ENCODE peak calls at places on chromosomes 5 and 9, in eight cellular contexts. Q is testis; Y is adrenal gland; V is brain microvascular endothelial cell; W is RWPE1; P is left ventricle myocardium inferior; H is CD8-positive, alpha-beta memory T cell; J is upper lobe of right lung. L is an unnamed sample.
A peak's percentile ranks its signal among the peaks of the same experiment; 100 is the strongest.

GRCh38 chr5:73701566-73701965 is 75.6 kb downstream of the ARHGEF28 start:
- DNase-seq in Q (no peak), Y (no peak), V (no peak), W (peak; percentile 92), P (no peak), H (no peak), J (no peak), L (no peak)

GRCh38 chr5:94031631-94032030 is 290.2 kb upstream of the POU5F2 start:
- DNase-seq in Q (no peak), Y (no peak), V (no peak), W (no peak), P (no peak), H (no peak), J (no peak), L (no peak)

GRCh38 chr5:180852510-180852909 is 8.6 kb downstream of the ZFP62 start:
- DNase-seq in Q (no peak), Y (no peak), V (no peak), W (no peak), P (no peak), H (no peak), J (no peak), L (no peak)

GRCh38 chr5:170490381-170490780 is 13.4 kb upstream of the KCNIP1 start:
- DNase-seq in Q (no peak), Y (no peak), V (no peak), W (no peak), P (no peak), H (no peak), J (no peak), L (no peak)

GRCh38 chr5:132491368-132492364 is 1.1 kb upstream of the IRF1 start:
- DNase-seq in Q (no peak), Y (no peak), V (no peak), W (no peak), P (no peak), H (peak; percentile 8), J (no peak), L (no peak)

GRCh38 chr5:178347956-178348355 is 115.4 kb upstream of the PHYKPL start:
- DNase-seq in Q (no peak), Y (no peak), V (no peak), W (no peak), P (no peak), H (no peak), J (peak; percentile 46), L (no peak)

GRCh38 chr5:75922480-75922879 is 160.7 kb upstream of the SV2C start:
- DNase-seq in Q (no peak), Y (no peak), V (no peak), W (no peak), P (no peak), H (no peak), J (no peak), L (no peak)

GRCh38 chr9:108469654-108470053 is 386.1 kb downstream of the ACTL7B start:
- DNase-seq in Q (no peak), Y (no peak), V (peak; percentile 72), W (peak; percentile 68), P (no peak), H (no peak), J (no peak), L (no peak)

GRCh38 chr9:128098936-128099931 is 28.3 kb downstream of the PTGES2 start:
- DNase-seq in Q (no peak), Y (peak; percentile 39), V (no peak), W (peak; percentile 46), P (no peak), H (peak; percentile 29), J (no peak), L (no peak)

GRCh38 chr9:5939530-5939929 is 48.8 kb downstream of the MLANA start:
- DNase-seq in Q (no peak), Y (no peak), V (no peak), W (no peak), P (no peak), H (no peak), J (no peak), L (no peak)

GRCh38 chr5:128408622-128409021 is 129.4 kb downstream of the FBN2 start:
- DNase-seq in Q (no peak), Y (no peak), V (no peak), W (no peak), P (no peak), H (no peak), J (no peak), L (no peak)

GRCh38 chr5:126046996-126047395 is 376.2 kb upstream of the GRAMD2B start:
- DNase-seq in Q (no peak), Y (no peak), V (no peak), W (no peak), P (no peak), H (no peak), J (no peak), L (no peak)

GRCh38 chr5:20972419-20972925 is 984.5 kb upstream of the CDH18 start:
- DNase-seq in Q (peak; percentile 14), Y (no peak), V (peak; percentile 33), W (peak; percentile 24), P (peak; percentile 42), H (no peak), J (peak; percentile 67), L (peak; percentile 12)

GRCh38 chr9:79667716-79668458 is 96.1 kb downstream of the TLE4 start:
- DNase-seq in Q (no peak), Y (no peak), V (no peak), W (no peak), P (no peak), H (no peak), J (no peak), L (no peak)

GRCh38 chr5:78569441-78569840 is 79.1 kb downstream of the LHFPL2 start:
- DNase-seq in Q (peak; percentile 69), Y (peak; percentile 92), V (peak; percentile 92), W (no peak), P (no peak), H (no peak), J (no peak), L (no peak)

GRCh38 chr5:135372654-135373381 is 26.2 kb downstream of the MACROH2A1 start:
- DNase-seq in Q (no peak), Y (no peak), V (no peak), W (no peak), P (no peak), H (no peak), J (no peak), L (no peak)
- H3K27ac ChIP-seq in Q (no peak overlapping the region), Y (no peak overlapping the region), V (no peak overlapping the region), W (peak overlapping the region; percentile 23), P (no peak overlapping the region), H (no peak overlapping the region), J (peak overlapping the region; percentile 58), L (no peak overlapping the region)

GRCh38 chr5:147532157-147532556 is 22.3 kb upstream of the DPYSL3 start:
- DNase-seq in Q (no peak), Y (no peak), V (no peak), W (no peak), P (no peak), H (no peak), J (no peak), L (no peak)
- H3K27ac ChIP-seq in Q (no peak overlapping the region), Y (no peak overlapping the region), V (no peak overlapping the region), W (no peak overlapping the region), P (no peak overlapping the region), H (no peak overlapping the region), J (no peak overlapping the region), L (no peak overlapping the region)

GRCh38 chr9:110814159-110814558 is 145.6 kb downstream of the MUSK start:
- DNase-seq in Q (no peak), Y (no peak), V (no peak), W (peak; percentile 58), P (no peak), H (no peak), J (no peak), L (no peak)
- H3K27ac ChIP-seq in Q (no peak overlapping the region), Y (no peak overlapping the region), V (no peak overlapping the region), W (no peak overlapping the region), P (no peak overlapping the region), H (no peak overlapping the region), J (no peak overlapping the region), L (no peak overlapping the region)

GRCh38 chr5:89083791-89084190 is 200.8 kb upstream of the MEF2C start:
- DNase-seq in Q (no peak), Y (no peak), V (peak; percentile 14), W (no peak), P (no peak), H (no peak), J (no peak), L (no peak)
- H3K27ac ChIP-seq in Q (no peak overlapping the region), Y (no peak overlapping the region), V (no peak overlapping the region), W (no peak overlapping the region), P (no peak overlapping the region), H (no peak overlapping the region), J (no peak overlapping the region), L (no peak overlapping the region)

GRCh38 chr5:61620660-61621650 is 288.9 kb downstream of the ZSWIM6 start:
- DNase-seq in Q (peak; percentile 37), Y (peak; percentile 12), V (no peak), W (no peak), P (no peak), H (no peak), J (no peak), L (peak; percentile 91)
- H3K27ac ChIP-seq in Q (peak overlapping the region; percentile 77), Y (no peak overlapping the region), V (no peak overlapping the region), W (no peak overlapping the region), P (peak overlapping the region; percentile 38), H (no peak overlapping the region), J (no peak overlapping the region), L (peak overlapping the region; percentile 97)

GRCh38 chr9:68496356-68496755 is 44.3 kb downstream of the TMEM252 start:
- DNase-seq in Q (no peak), Y (no peak), V (no peak), W (no peak), P (no peak), H (no peak), J (no peak), L (no peak)
- H3K27ac ChIP-seq in Q (no peak overlapping the region), Y (no peak overlapping the region), V (no peak overlapping the region), W (no peak overlapping the region), P (no peak overlapping the region), H (no peak overlapping the region), J (no peak overlapping the region), L (no peak overlapping the region)

L was measured in caudate nucleus.